ENCODE peak calls at places on chromosomes 13 and 19, in eight cellular contexts. One of them, this sample, is unnamed.

GRCh38 chr19:16951529-16951928 is 62.7 kb downstream of the F2RL3 start:
- DNase-seq in NCI-H1092: no peak
- DNase-seq in left ventricle myocardium superior: no peak
- DNase-seq in activated CD8-positive, alpha-beta memory T cell treated with anti-CD3 and anti-CD28 coated beads for 1 hour: no peak
- DNase-seq in neural crest cell: no peak
- DNase-seq in amniotic stem cell: no peak
- DNase-seq in aorta: no peak
- DNase-seq in Peyer's patch: no peak
- DNase-seq in this sample: no peak

GRCh38 chr13:44713793-44714469 is 137.8 kb upstream of the TSC22D1 start:
- DNase-seq in aorta: no peak
- DNase-seq in Peyer's patch: no peak
- DNase-seq in activated CD8-positive, alpha-beta memory T cell treated with anti-CD3 and anti-CD28 coated beads for 1 hour: no peak
- DNase-seq in NCI-H1092: no peak
- DNase-seq in amniotic stem cell: peak
- DNase-seq in neural crest cell: no peak
- DNase-seq in left ventricle myocardium superior: no peak
- DNase-seq in this sample: no peak

GRCh38 chr19:53057904-53058579 is 13.5 kb downstream of the ERVV-2 start:
- DNase-seq in Peyer's patch: no peak
- DNase-seq in aorta: no peak
- DNase-seq in NCI-H1092: no peak
- DNase-seq in activated CD8-positive, alpha-beta memory T cell treated with anti-CD3 and anti-CD28 coated beads for 1 hour: no peak
- DNase-seq in neural crest cell: peak
- DNase-seq in left ventricle myocardium superior: peak
- DNase-seq in amniotic stem cell: no peak
- DNase-seq in this sample: no peak

GRCh38 chr19:17292301-17293074 is 10.7 kb downstream of the ABHD8 start:
- DNase-seq in NCI-H1092: no peak
- DNase-seq in left ventricle myocardium superior: peak
- DNase-seq in amniotic stem cell: peak
- DNase-seq in neural crest cell: peak
- DNase-seq in activated CD8-positive, alpha-beta memory T cell treated with anti-CD3 and anti-CD28 coated beads for 1 hour: peak
- DNase-seq in Peyer's patch: peak
- DNase-seq in aorta: peak
- DNase-seq in this sample: peak

GRCh38 chr13:46476174-46476573 is 76.8 kb upstream of the LRCH1 start:
- DNase-seq in left ventricle myocardium superior: no peak
- DNase-seq in NCI-H1092: no peak
- DNase-seq in aorta: no peak
- DNase-seq in activated CD8-positive, alpha-beta memory T cell treated with anti-CD3 and anti-CD28 coated beads for 1 hour: no peak
- DNase-seq in neural crest cell: no peak
- DNase-seq in Peyer's patch: no peak
- DNase-seq in amniotic stem cell: no peak
- DNase-seq in this sample: no peak

GRCh38 chr13:33612641-33613638 is 205.0 kb upstream of the RFC3 start:
- DNase-seq in left ventricle myocardium superior: no peak
- DNase-seq in NCI-H1092: no peak
- DNase-seq in activated CD8-positive, alpha-beta memory T cell treated with anti-CD3 and anti-CD28 coated beads for 1 hour: no peak
- DNase-seq in neural crest cell: no peak
- DNase-seq in aorta: no peak
- DNase-seq in amniotic stem cell: no peak
- DNase-seq in Peyer's patch: no peak
- DNase-seq in this sample: no peak

GRCh38 chr13:113584205-113584869 is at the start of gene TFDP1:
- DNase-seq in NCI-H1092: peak
- DNase-seq in neural crest cell: peak
- DNase-seq in Peyer's patch: peak
- DNase-seq in activated CD8-positive, alpha-beta memory T cell treated with anti-CD3 and anti-CD28 coated beads for 1 hour: no peak
- DNase-seq in amniotic stem cell: peak
- DNase-seq in left ventricle myocardium superior: peak
- DNase-seq in aorta: peak
- DNase-seq in this sample: peak

GRCh38 chr19:48568345-48568886 is 16.4 kb downstream of the SULT2B1 start:
- DNase-seq in left ventricle myocardium superior: peak
- DNase-seq in activated CD8-positive, alpha-beta memory T cell treated with anti-CD3 and anti-CD28 coated beads for 1 hour: no peak
- DNase-seq in amniotic stem cell: peak
- DNase-seq in Peyer's patch: peak
- DNase-seq in aorta: peak
- DNase-seq in neural crest cell: no peak
- DNase-seq in NCI-H1092: no peak
- DNase-seq in this sample: no peak